ENCODE peak calls at places on chromosomes 4 and X, in six cellular contexts. W is NCI-H774, V is WTC11, H is AG04450, S is NCI-H2029 treated with DMSO at 0.1 percent for 48 hours, R is head of caudate nucleus. O is an unnamed sample.

GRCh38 chr4:81358173-81358572 is 113.5 kb downstream of the RASGEF1B start:
- DNase-seq in W (no peak), V (no peak), H (no peak), S (no peak), R (no peak), O (no peak)

GRCh38 chrX:790031-790430 is 159.4 kb downstream of the SHOX start:
- DNase-seq in W (no peak), V (no peak), H (no peak), S (no peak), R (no peak), O (peak)

GRCh38 chrX:50814701-50815476 is 895 bp upstream of the SHROOM4 start:
- DNase-seq in W (no peak), V (no peak), H (no peak), S (no peak), R (peak), O (no peak)

GRCh38 chr4:67030636-67031035 is 514.7 kb downstream of the CENPC start:
- DNase-seq in W (no peak), V (no peak), H (no peak), S (no peak), R (no peak), O (no peak)

GRCh38 chr4:83112678-83113428 is 1.7 kb downstream of the PLAC8 start:
- DNase-seq in W (no peak), V (no peak), H (no peak), S (peak), R (no peak), O (no peak)

GRCh38 chrX:124504106-124504983 is 158.0 kb downstream of the SH2D1A start:
- DNase-seq in W (no peak), V (no peak), H (no peak), S (no peak), R (no peak), O (no peak)

GRCh38 chr4:139153411-139154133 is 23.4 kb downstream of the ELF2 start:
- DNase-seq in W (no peak), V (no peak), H (no peak), S (no peak), R (no peak), O (no peak)

GRCh38 chr4:128525939-128526630 is 238.5 kb upstream of the PGRMC2 start:
- DNase-seq in W (no peak), V (no peak), H (no peak), S (no peak), R (no peak), O (no peak)

GRCh38 chrX:10482708-10483107 is 137.7 kb downstream of the MID1 start:
- DNase-seq in W (no peak), V (no peak), H (no peak), S (no peak), R (no peak), O (no peak)

GRCh38 chrX:3094261-3094660 is 53.0 kb downstream of the ARSF start:
- DNase-seq in W (no peak), V (no peak), H (no peak), S (no peak), R (no peak), O (no peak)

GRCh38 chr4:23782778-23783455 is 106.9 kb downstream of the PPARGC1A start:
- DNase-seq in W (no peak), V (no peak), H (no peak), S (no peak), R (no peak), O (no peak)

GRCh38 chr4:173766231-173766630 is 236.2 kb upstream of the HAND2 start:
- DNase-seq in W (no peak), V (no peak), H (no peak), S (no peak), R (no peak), O (no peak)

GRCh38 chr4:40621592-40622512 is 7.8 kb downstream of the RBM47 start:
- DNase-seq in W (peak), V (peak), H (peak), S (no peak), R (peak), O (no peak)

O was measured in glutamatergic neuron.